ENCODE peak calls at places on chromosomes 12 and 14, in five cellular contexts. Z, L, B, M and I are unnamed samples.

GRCh38 chr12:19045421-19045820 is 84.1 kb upstream of the PLEKHA5 start:
- DNase-seq in Z (no peak), L (no peak), B (no peak), M (no peak), I (no peak)

GRCh38 chr12:104290855-104291254 is 12.7 kb upstream of the EID3 start:
- DNase-seq in Z (no peak), L (no peak), B (no peak), M (no peak), I (no peak)

GRCh38 chr14:34913619-34914018 is 38.5 kb upstream of the BAZ1A start:
- DNase-seq in Z (no peak), L (no peak), B (no peak), M (no peak), I (no peak)

GRCh38 chr12:96034631-96035282 is 630 bp downstream of the LTA4H start:
- DNase-seq in Z (peak; percentile 28), L (no peak), B (no peak), M (peak; percentile 22), I (peak; percentile 79)

GRCh38 chr12:63150255-63151060 is 543 bp downstream of the AVPR1A start:
- DNase-seq in Z (peak; percentile 14), L (peak; percentile 79), B (no peak), M (no peak), I (peak; percentile 74)

GRCh38 chr12:45439039-45439438 is 223.1 kb downstream of the ANO6 start:
- DNase-seq in Z (no peak), L (no peak), B (no peak), M (no peak), I (no peak)

GRCh38 chr12:78977463-78977862 is 112.9 kb downstream of the SYT1 start:
- DNase-seq in Z (no peak), L (no peak), B (no peak), M (no peak), I (no peak)

GRCh38 chr14:81450100-81450531 is 50.0 kb upstream of the STON2 start:
- DNase-seq in Z (no peak), L (no peak), B (peak; percentile 78), M (no peak), I (no peak)

GRCh38 chr14:100134591-100134990 is 24.9 kb downstream of the DEGS2 start:
- DNase-seq in Z (peak; percentile 47), L (no peak), B (no peak), M (no peak), I (no peak)

GRCh38 chr12:95848575-95849388 is 10.0 kb upstream of the SNRPF start:
- DNase-seq in Z (peak; percentile 24), L (no peak), B (no peak), M (peak; percentile 51), I (no peak)

GRCh38 chr14:100317897-100318808 is 5.0 kb upstream of the SLC25A47 start:
- DNase-seq in Z (peak; percentile 72), L (no peak), B (peak; percentile 71), M (no peak), I (peak; percentile 95)

GRCh38 chr12:124453419-124454351 is 113.7 kb downstream of the NCOR2 start:
- DNase-seq in Z (peak; percentile 42), L (no peak), B (peak; percentile 91), M (no peak), I (peak; percentile 95)

GRCh38 chr12:3816266-3816665 is 56.9 kb downstream of the PARP11 start:
- DNase-seq in Z (no peak), L (no peak), B (no peak), M (no peak), I (no peak)

GRCh38 chr14:84181072-84181471 is 1348.9 kb upstream of the FLRT2 start:
- DNase-seq in Z (no peak), L (no peak), B (no peak), M (no peak), I (no peak)

GRCh38 chr14:53571990-53572389 is 384.6 kb downstream of the BMP4 start:
- DNase-seq in Z (no peak), L (no peak), B (no peak), M (no peak), I (no peak)

GRCh38 chr14:78403278-78403815 is 233.2 kb downstream of the NRXN3 start:
- DNase-seq in Z (no peak), L (no peak), B (no peak), M (no peak), I (no peak)

GRCh38 chr12:43789941-43790340 is 16.2 kb downstream of the TWF1 start:
- DNase-seq in Z (no peak), L (no peak), B (no peak), M (no peak), I (no peak)

GRCh38 chr12:4137015-4137414 is 136.5 kb upstream of the CCND2 start:
- DNase-seq in Z (no peak), L (no peak), B (no peak), M (no peak), I (no peak)

GRCh38 chr14:51369814-51370213 is 129.8 kb downstream of the TMX1 start:
- DNase-seq in Z (peak; percentile 22), L (no peak), B (no peak), M (no peak), I (no peak)

GRCh38 chr12:30010071-30011052 is 226.6 kb upstream of the TMTC1 start:
- DNase-seq in Z (no peak), L (no peak), B (no peak), M (no peak), I (no peak)

GRCh38 chr12:121300083-121300819 is 3.7 kb upstream of the CAMKK2 start:
- DNase-seq in Z (no peak), L (no peak), B (no peak), M (no peak), I (no peak)

GRCh38 chr12:18443768-18444437 is 182.6 kb downstream of the PIK3C2G start:
- DNase-seq in Z (no peak), L (no peak), B (no peak), M (no peak), I (no peak)

GRCh38 chr12:75509621-75510020 is 1.8 kb downstream of the KRR1 start:
- DNase-seq in Z (no peak), L (no peak), B (no peak), M (no peak), I (no peak)

GRCh38 chr12:12800406-12801180 is 12.6 kb upstream of the DDX47 start:
- DNase-seq in Z (no peak), L (no peak), B (no peak), M (no peak), I (no peak)

GRCh38 chr12:132686831-132687210 is 321 bp downstream of the POLE start:
- DNase-seq in Z (no peak), L (no peak), B (no peak), M (no peak), I (no peak)

GRCh38 chr14:103890836-103891666 is 37.2 kb upstream of the TDRD9 start:
- DNase-seq in Z (peak; percentile 86), L (no peak), B (no peak), M (peak; percentile 34), I (peak; percentile 83)

GRCh38 chr12:52946334-52946733 is 2.6 kb upstream of the KRT18 start:
- DNase-seq in Z (no peak), L (no peak), B (no peak), M (no peak), I (no peak)

GRCh38 chr12:52947738-52948423 is 1.0 kb upstream of the KRT18 start:
- DNase-seq in Z (no peak), L (no peak), B (no peak), M (no peak), I (no peak)

GRCh38 chr12:52946797-52947547 is 1.9 kb upstream of the KRT18 start:
- DNase-seq in Z (no peak), L (no peak), B (no peak), M (peak; percentile 84), I (no peak)

GRCh38 chr12:52944683-52945388 is 4.1 kb upstream of the KRT18 start:
- DNase-seq in Z (no peak), L (no peak), B (no peak), M (no peak), I (no peak)

GRCh38 chr12:52945389-52946232 is 3.3 kb upstream of the KRT18 start:
- DNase-seq in Z (peak; percentile 60), L (no peak), B (no peak), M (peak; percentile 92), I (no peak)
- H3K27ac ChIP-seq in Z (peak overlapping the region; percentile 99), L (no peak overlapping the region), B (no peak overlapping the region), M (peak overlapping the region; percentile 100), I (peak overlapping the region; percentile 14)

DNA sequence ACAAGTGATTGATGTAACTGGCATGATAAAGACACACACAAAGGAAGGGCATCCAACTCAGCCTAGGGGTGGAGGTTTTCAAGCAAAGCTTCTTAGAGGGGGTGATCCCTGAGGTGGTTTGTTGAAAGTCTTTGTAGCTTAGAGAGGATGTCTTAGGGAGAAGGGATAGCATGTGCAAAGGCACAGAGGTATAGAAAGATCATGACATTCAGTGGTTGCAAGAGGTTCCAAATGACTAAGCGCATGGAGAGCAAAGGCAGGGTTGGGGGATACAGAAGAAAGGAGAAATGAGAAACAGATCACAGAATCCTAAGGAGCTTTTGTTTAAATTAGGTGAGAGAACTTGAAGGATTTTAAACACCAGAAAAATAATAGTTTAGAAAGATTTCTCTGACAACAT is 5.2 kb upstream of the CCT2 start:
- DNase-seq in Z (no peak), L (no peak), B (no peak), M (no peak), I (no peak)
- TF ChIP-seq POLR2A in Z (no peak), L (no peak), B (no peak), M (no peak), I (no peak)

DNA sequence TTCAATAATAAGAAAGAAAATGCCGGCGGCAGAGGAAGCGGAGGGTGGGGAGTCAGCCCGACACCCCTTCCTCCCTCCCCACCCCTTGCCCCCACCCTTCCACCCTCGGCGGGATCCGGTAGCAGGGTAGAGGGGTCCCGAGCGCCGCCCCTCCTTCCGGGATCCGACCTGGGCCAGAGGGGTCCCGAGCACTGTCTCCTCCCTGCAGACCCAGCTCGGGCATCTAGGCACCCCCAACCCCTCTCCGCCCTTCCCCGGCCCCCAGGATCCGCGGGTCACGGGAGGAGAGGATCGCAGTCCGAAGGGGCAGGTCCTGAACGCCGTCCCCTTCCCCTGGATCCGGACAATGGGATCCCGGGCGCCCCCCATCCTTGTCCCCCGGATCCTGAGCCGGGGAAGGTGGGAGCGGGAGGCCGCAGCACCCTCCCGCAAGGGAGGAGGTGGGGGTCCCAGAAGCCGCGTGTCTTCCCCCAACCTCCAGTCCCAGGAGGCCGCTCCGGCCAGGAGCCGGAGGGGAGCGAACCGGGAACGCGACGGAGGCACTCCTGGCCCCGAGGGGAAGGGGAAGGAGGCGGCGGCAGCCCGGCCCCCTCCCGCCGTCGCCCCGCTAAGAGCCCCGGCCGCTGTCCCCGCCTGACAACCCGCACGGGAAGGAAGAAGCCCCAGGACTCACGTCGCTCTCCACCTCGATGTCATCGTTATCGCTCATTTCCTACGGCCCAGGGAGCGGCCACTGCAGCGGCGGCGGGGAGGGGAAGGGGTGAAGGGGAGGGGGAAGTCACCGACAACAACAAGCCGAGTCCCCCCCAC is 481 bp downstream of the MAX start:
- DNase-seq in Z (no peak), L (no peak), B (peak; percentile 24), M (no peak), I (peak; percentile 93)
- H3K27ac ChIP-seq in Z (peak overlapping the region; percentile 78), L (peak overlapping the region; percentile 94), B (peak overlapping the region; percentile 88), M (peak overlapping the region; percentile 76), I (peak overlapping the region; percentile 99)

GRCh38 chr12:89529738-89530137 is 3.9 kb upstream of the POC1B start:
- DNase-seq in Z (no peak), L (no peak), B (no peak), M (peak; percentile 42), I (no peak)

GRCh38 chr12:89528434-89528833 is 2.6 kb upstream of the POC1B start:
- DNase-seq in Z (no peak), L (no peak), B (no peak), M (no peak), I (no peak)

GRCh38 chr12:89524201-89525001 is at the start of gene GALNT4:
- DNase-seq in Z (peak; percentile 88), L (peak; percentile 95), B (peak; percentile 89), M (peak; percentile 81), I (peak; percentile 95)

GRCh38 chr12:89525002-89525823 is 617 bp upstream of the GALNT4 start:
- DNase-seq in Z (peak; percentile 47), L (no peak), B (peak; percentile 35), M (peak; percentile 17), I (peak; percentile 92)

GRCh38 chr12:89525824-89526770 is at the start of gene POC1B:
- DNase-seq in Z (peak; percentile 70), L (peak; percentile 86), B (peak; percentile 83), M (peak; percentile 82), I (peak; percentile 96)
- TF ChIP-seq POLR2A in Z (peak; percentile 75), L (no peak), B (no peak), M (peak; percentile 14), I (no peak)